ENCODE peak calls at places on chromosomes 16 and 17, in five cellular contexts. B, R, I, T and O are unnamed samples. For H3K27me3, the result is how much of the 10 kb centered on the place peaks cover.

GRCh38 chr17:72385482-72385881 is 264.7 kb downstream of the SOX9 start:
- DNase-seq in B (no peak), R (no peak), I (no peak), T (no peak), O (no peak)

GRCh38 chr16:57186630-57187507 is 740 bp downstream of the RSPRY1 start:
- DNase-seq in B (peak), R (peak), I (peak), T (peak), O (peak)

GRCh38 chr16:2486645-2487516 is 12.0 kb downstream of the TBC1D24 start:
- DNase-seq in B (peak), R (no peak), I (no peak), T (no peak), O (no peak)

GRCh38 chr16:66774981-66775380 is 23.6 kb upstream of the DYNC1LI2 start:
- DNase-seq in B (no peak), R (no peak), I (no peak), T (no peak), O (no peak)

GRCh38 chr17:62995377-62995885 is 29.4 kb downstream of the TANC2 start:
- DNase-seq in B (no peak), R (peak), I (peak), T (peak), O (no peak)

GRCh38 chr17:58119491-58119890 is 28.7 kb upstream of the OR4D1 start:
- DNase-seq in B (no peak), R (no peak), I (no peak), T (no peak), O (no peak)

GRCh38 chr17:42122371-42123303 is at the start of gene HSPB9:
- DNase-seq in B (peak), R (peak), I (no peak), T (peak), O (no peak)

GRCh38 chr17:80853076-80853475 is 138.6 kb upstream of the CHMP6 start:
- DNase-seq in B (no peak), R (no peak), I (no peak), T (no peak), O (no peak)

GRCh38 chr17:4304417-4305027 is 40.7 kb upstream of the ANKFY1 start:
- DNase-seq in B (peak), R (peak), I (peak), T (peak), O (peak)

GRCh38 chr17:42282478-42283080 is 5.7 kb upstream of the STAT5A start:
- DNase-seq in B (peak), R (peak), I (no peak), T (no peak), O (no peak)

GRCh38 chr17:43636446-43636845 is 25.3 kb downstream of the MEOX1 start:
- DNase-seq in B (no peak), R (no peak), I (no peak), T (no peak), O (no peak)

GRCh38 chr17:62671553-62671952 is 44.1 kb downstream of the MRC2 start:
- DNase-seq in B (peak), R (peak), I (no peak), T (no peak), O (peak)

GRCh38 chr16:68289621-68290329 is 21.0 kb downstream of the SLC7A6OS start:
- DNase-seq in B (no peak), R (peak), I (no peak), T (no peak), O (no peak)

GRCh38 chr17:3667366-3668278 is 756 bp downstream of the TAX1BP3 start:
- DNase-seq in B (peak), R (peak), I (peak), T (peak), O (peak)

GRCh38 chr17:73717690-73718089 is 73.4 kb upstream of the SDK2 start:
- DNase-seq in B (no peak), R (no peak), I (no peak), T (no peak), O (no peak)

DNA sequence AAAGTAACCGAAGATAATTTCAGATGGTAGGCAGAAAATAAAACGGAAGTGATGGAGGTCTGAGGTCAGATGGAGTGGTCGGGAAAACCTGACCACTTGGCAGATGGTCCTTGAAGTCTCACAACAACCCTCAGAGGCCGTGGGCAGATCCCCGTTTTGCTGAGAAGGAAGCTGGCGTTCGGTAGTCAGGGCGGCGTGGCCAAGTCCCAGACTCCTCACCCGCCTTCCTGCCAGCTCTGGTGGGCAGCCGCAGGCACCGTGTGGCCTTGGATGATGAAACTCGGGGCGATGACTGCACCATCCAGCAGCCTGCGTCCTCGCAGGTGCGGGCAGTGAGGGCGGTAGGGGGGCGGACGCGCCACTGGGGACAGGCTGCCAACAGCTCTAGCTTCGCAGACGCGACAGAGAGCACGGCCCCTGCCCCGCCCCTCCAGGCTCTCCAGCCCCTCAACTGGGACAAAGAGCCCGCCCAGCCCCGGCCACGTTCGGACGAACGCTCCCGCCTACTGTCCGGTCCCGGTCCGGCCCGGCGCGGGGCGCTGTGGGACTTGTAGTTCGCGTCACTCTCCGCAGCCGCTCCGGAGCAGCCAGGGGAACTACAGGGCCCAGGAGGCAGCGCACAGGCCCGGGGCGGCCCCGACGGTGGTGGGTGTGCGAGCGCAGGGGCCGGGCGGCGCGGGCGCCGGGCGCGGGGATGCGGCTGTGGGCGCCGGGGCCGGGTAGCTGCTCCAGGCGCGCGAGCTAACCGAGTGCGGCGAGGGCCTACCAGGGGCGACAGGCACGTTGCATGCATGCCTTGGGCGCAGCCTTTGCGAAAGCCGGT is at the start of gene GPT2:
- DNase-seq in B (peak), R (peak), I (peak), T (peak), O (peak)
- TF ChIP-seq CTCF in B (peak), R (no peak), I (no peak), T (no peak), O (no peak)

GRCh38 chr17:40341808-40342574 is 22.5 kb downstream of the GJD3 start:
- DNase-seq in B (peak), R (peak), I (peak), T (peak), O (peak)

GRCh38 chr17:40345161-40346034 is 19.1 kb downstream of the GJD3 start:
- DNase-seq in B (peak), R (peak), I (no peak), T (peak), O (peak)

GRCh38 chr17:40344321-40345160 is 20.0 kb downstream of the GJD3 start:
- DNase-seq in B (no peak), R (peak), I (no peak), T (no peak), O (no peak)

GRCh38 chr17:40342575-40343058 is 21.9 kb downstream of the GJD3 start:
- DNase-seq in B (no peak), R (peak), I (no peak), T (no peak), O (no peak)

GRCh38 chr17:40343126-40344119 is 21.1 kb downstream of the GJD3 start:
- DNase-seq in B (no peak), R (peak), I (no peak), T (no peak), O (no peak)
- H3K27me3 ChIP-seq in B (under half), R (under half), I (under half), T (under half), O (under half)

GRCh38 chr16:50245417-50246298 is 20.7 kb upstream of the ADCY7 start:
- DNase-seq in B (peak), R (peak), I (peak), T (peak), O (peak)
- TF ChIP-seq CTCF in B (no peak), R (peak), I (no peak), T (peak), O (no peak)

DNA sequence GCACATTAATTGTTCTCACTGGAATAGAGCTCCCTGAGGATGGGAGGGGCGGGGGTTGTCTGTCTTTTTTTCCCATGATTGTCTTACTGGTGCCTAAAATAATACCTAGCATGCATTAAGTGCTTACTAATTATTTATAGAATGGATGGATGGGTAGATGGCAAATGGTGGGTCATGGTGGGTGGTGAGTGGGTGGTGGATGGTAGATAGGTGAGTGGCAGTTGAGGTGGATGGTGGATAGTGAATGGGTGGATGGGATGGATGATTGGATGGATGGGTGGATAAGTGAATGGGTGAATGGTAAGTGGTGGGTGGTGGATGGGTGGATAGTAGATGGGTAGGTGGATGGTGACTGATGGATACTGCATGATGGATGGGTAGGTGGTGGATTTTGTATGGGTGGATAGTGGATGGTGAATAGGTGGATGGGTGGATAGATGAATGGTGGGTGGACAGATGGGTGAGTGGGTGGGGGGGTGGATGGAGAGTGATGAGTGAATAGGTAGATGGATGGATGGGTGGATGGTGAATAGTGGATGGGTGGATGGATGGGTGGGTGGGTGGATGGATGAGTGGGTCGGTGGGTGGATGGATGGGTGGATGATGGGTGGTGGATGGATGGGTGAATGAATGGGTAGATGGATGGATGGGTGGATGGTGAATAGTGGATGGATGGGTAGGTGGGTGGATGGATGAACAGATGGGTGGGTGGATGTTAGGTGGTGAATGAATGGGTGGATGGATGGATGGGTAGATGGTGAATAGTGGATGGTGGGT is 51.6 kb downstream of the RBFOX3 start:
- DNase-seq in B (no peak), R (no peak), I (no peak), T (no peak), O (no peak)
- H3K27me3 ChIP-seq in B (under half), R (under half), I (under half), T (under half), O (half or more)

GRCh38 chr16:53761967-53762726 is 58.2 kb downstream of the FTO start:
- DNase-seq in B (no peak), R (no peak), I (no peak), T (peak), O (no peak)
- TF ChIP-seq CTCF in B (no peak), R (no peak), I (no peak), T (no peak), O (no peak)

GRCh38 chr16:84040206-84040822 is 2.3 kb downstream of the SLC38A8 start:
- DNase-seq in B (no peak), R (no peak), I (no peak), T (no peak), O (no peak)

GRCh38 chr16:84041421-84041820 is 1.2 kb downstream of the SLC38A8 start:
- DNase-seq in B (no peak), R (no peak), I (no peak), T (no peak), O (no peak)

GRCh38 chr16:84041881-84042280 is 714 bp downstream of the SLC38A8 start:
- DNase-seq in B (no peak), R (no peak), I (no peak), T (no peak), O (no peak)

GRCh38 chr16:84039696-84040095 is 2.9 kb downstream of the SLC38A8 start:
- DNase-seq in B (no peak), R (no peak), I (no peak), T (no peak), O (no peak)

GRCh38 chr16:84040823-84041391 is 1.7 kb downstream of the SLC38A8 start:
- DNase-seq in B (no peak), R (no peak), I (no peak), T (no peak), O (peak)
- H3K27me3 ChIP-seq in B (under half), R (under half), I (under half), T (under half), O (under half)